ENCODE peak calls at places on chromosome 4, in four cellular contexts. One of them, this sample, is unnamed. For H3K36me3, the result is how much of the 10 kb centered on the place peaks cover.

GRCh38 chr4:78656968-78657445 is 105.4 kb downstream of the ANXA3 start:
- DNase-seq in fibroblast of lung: peak
- DNase-seq in GM23338: no peak
- DNase-seq in mammary epithelial cell: no peak
- DNase-seq in this sample: peak

GRCh38 chr4:119261986-119262385 is 49.5 kb downstream of the USP53 start:
- DNase-seq in fibroblast of lung: no peak
- DNase-seq in GM23338: no peak
- DNase-seq in mammary epithelial cell: no peak
- DNase-seq in this sample: no peak

GRCh38 chr4:94665500-94666398 is 92.0 kb upstream of the BMPR1B start:
- DNase-seq in mammary epithelial cell: no peak
- DNase-seq in fibroblast of lung: no peak
- DNase-seq in GM23338: no peak
- DNase-seq in this sample: no peak

GRCh38 chr4:174244441-174244840 is 39.0 kb downstream of the FBXO8 start:
- DNase-seq in fibroblast of lung: peak
- DNase-seq in GM23338: no peak
- DNase-seq in mammary epithelial cell: peak
- DNase-seq in this sample: no peak

GRCh38 chr4:1290165-1290977 is 680 bp downstream of the MAEA start:
- DNase-seq in fibroblast of lung: no peak
- DNase-seq in GM23338: no peak
- DNase-seq in mammary epithelial cell: peak
- DNase-seq in this sample: peak

GRCh38 chr4:139416073-139416673 is 37.7 kb upstream of the RAB33B start:
- DNase-seq in mammary epithelial cell: no peak
- DNase-seq in GM23338: peak
- DNase-seq in fibroblast of lung: peak
- DNase-seq in this sample: peak

GRCh38 chr4:75434105-75434504 is 80.1 kb downstream of the RCHY1 start:
- DNase-seq in GM23338: no peak
- DNase-seq in mammary epithelial cell: no peak
- DNase-seq in fibroblast of lung: no peak
- DNase-seq in this sample: no peak

GRCh38 chr4:124459922-124460301 is 252.6 kb downstream of the ANKRD50 start:
- DNase-seq in fibroblast of lung: no peak
- DNase-seq in GM23338: peak
- DNase-seq in mammary epithelial cell: no peak
- DNase-seq in this sample: no peak

GRCh38 chr4:36010531-36010930 is 233.8 kb downstream of the ARAP2 start:
- DNase-seq in GM23338: no peak
- DNase-seq in fibroblast of lung: peak
- DNase-seq in mammary epithelial cell: no peak
- DNase-seq in this sample: no peak

GRCh38 chr4:86032476-86033022 is 327.3 kb downstream of the MAPK10 start:
- DNase-seq in mammary epithelial cell: peak
- DNase-seq in GM23338: no peak
- DNase-seq in fibroblast of lung: peak
- DNase-seq in this sample: no peak

GRCh38 chr4:26873391-26874026 is 12.9 kb downstream of the STIM2 start:
- DNase-seq in GM23338: no peak
- DNase-seq in mammary epithelial cell: no peak
- DNase-seq in fibroblast of lung: no peak
- DNase-seq in this sample: no peak

GRCh38 chr4:119314356-119314755 is 7.6 kb downstream of the FABP2 start:
- DNase-seq in fibroblast of lung: peak
- DNase-seq in GM23338: peak
- DNase-seq in mammary epithelial cell: peak
- DNase-seq in this sample: peak

GRCh38 chr4:172202480-172203076 is 389.4 kb downstream of the GALNTL6 start:
- DNase-seq in GM23338: peak
- DNase-seq in mammary epithelial cell: no peak
- DNase-seq in fibroblast of lung: peak
- DNase-seq in this sample: peak

GRCh38 chr4:25437951-25438350 is 60.9 kb downstream of the ANAPC4 start:
- DNase-seq in mammary epithelial cell: no peak
- DNase-seq in GM23338: no peak
- DNase-seq in fibroblast of lung: no peak
- DNase-seq in this sample: no peak

GRCh38 chr4:139833131-139833930 is 167.7 kb downstream of the MGST2 start:
- DNase-seq in fibroblast of lung: no peak
- DNase-seq in GM23338: peak
- DNase-seq in mammary epithelial cell: no peak
- DNase-seq in this sample: no peak

GRCh38 chr4:182216005-182216404 is 27.2 kb upstream of the TENM3 start:
- DNase-seq in GM23338: no peak
- DNase-seq in fibroblast of lung: peak
- DNase-seq in mammary epithelial cell: no peak
- DNase-seq in this sample: no peak

GRCh38 chr4:52203351-52203750 is 152.2 kb downstream of the SPATA18 start:
- DNase-seq in GM23338: no peak
- DNase-seq in fibroblast of lung: no peak
- DNase-seq in mammary epithelial cell: no peak
- DNase-seq in this sample: no peak

GRCh38 chr4:101217353-101218031 is 129.8 kb downstream of the PPP3CA start:
- DNase-seq in fibroblast of lung: peak
- DNase-seq in mammary epithelial cell: no peak
- DNase-seq in GM23338: no peak
- DNase-seq in this sample: no peak

GRCh38 chr4:112069110-112069509 is 76.1 kb upstream of the FAM241A start:
- DNase-seq in mammary epithelial cell: peak
- DNase-seq in fibroblast of lung: peak
- DNase-seq in GM23338: no peak
- DNase-seq in this sample: no peak

GRCh38 chr4:106095408-106095807 is 200.1 kb downstream of the NPNT start:
- DNase-seq in mammary epithelial cell: no peak
- DNase-seq in GM23338: no peak
- DNase-seq in fibroblast of lung: peak
- DNase-seq in this sample: no peak

GRCh38 chr4:138275946-138276621 is 33.9 kb upstream of the SLC7A11 start:
- DNase-seq in mammary epithelial cell: peak
- DNase-seq in fibroblast of lung: peak
- DNase-seq in GM23338: no peak
- DNase-seq in this sample: no peak

GRCh38 chr4:127555106-127555505 is 77.7 kb upstream of the INTU start:
- DNase-seq in fibroblast of lung: no peak
- DNase-seq in mammary epithelial cell: peak
- DNase-seq in GM23338: no peak
- DNase-seq in this sample: no peak

GRCh38 chr4:73127839-73128448 is 58.4 kb upstream of the COX18 start:
- DNase-seq in mammary epithelial cell: no peak
- DNase-seq in GM23338: peak
- DNase-seq in fibroblast of lung: peak
- DNase-seq in this sample: no peak

GRCh38 chr4:129364747-129365452 is 268.9 kb downstream of the C4orf33 start:
- DNase-seq in fibroblast of lung: no peak
- DNase-seq in mammary epithelial cell: no peak
- DNase-seq in GM23338: peak
- DNase-seq in this sample: no peak

GRCh38 chr4:113179996-113180395 is 130.5 kb downstream of the ANK2 start:
- DNase-seq in GM23338: no peak
- DNase-seq in fibroblast of lung: peak
- DNase-seq in mammary epithelial cell: no peak
- DNase-seq in this sample: no peak

DNA sequence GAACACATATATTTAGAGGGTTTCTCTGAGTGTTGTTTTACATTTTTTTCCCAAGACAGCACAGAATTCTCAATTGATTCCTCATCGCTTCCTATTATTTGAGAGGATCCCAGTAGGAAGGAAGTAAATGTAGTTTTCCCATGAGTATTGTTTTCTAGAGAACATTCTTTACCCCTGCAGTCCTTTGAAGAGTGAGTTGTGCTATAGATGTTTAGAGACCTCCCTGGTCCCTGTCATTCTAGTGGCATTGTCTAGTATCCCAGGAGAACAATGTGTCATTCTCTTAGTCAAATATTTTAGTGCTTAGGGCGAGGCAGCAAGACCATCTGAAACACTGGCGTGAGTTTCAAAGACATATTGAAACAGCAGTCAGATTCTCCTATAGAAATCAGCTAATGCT is 32.5 kb downstream of the SORBS2 start:
- DNase-seq in mammary epithelial cell: no peak
- DNase-seq in GM23338: no peak
- DNase-seq in fibroblast of lung: peak
- DNase-seq in this sample: no peak
- H2AFZ ChIP-seq in mammary epithelial cell: no peak
- H2AFZ ChIP-seq in GM23338: no peak
- H2AFZ ChIP-seq in fibroblast of lung: no peak
- H2AFZ ChIP-seq in this sample: no peak

GRCh38 chr4:2728806-2729532 is 27.2 kb downstream of the TNIP2 start:
- DNase-seq in GM23338: no peak
- DNase-seq in mammary epithelial cell: no peak
- DNase-seq in fibroblast of lung: no peak
- DNase-seq in this sample: no peak
- H3K36me3 ChIP-seq in GM23338: under half
- H3K36me3 ChIP-seq in mammary epithelial cell: under half
- H3K36me3 ChIP-seq in fibroblast of lung: under half
- H3K36me3 ChIP-seq in this sample: under half

DNA sequence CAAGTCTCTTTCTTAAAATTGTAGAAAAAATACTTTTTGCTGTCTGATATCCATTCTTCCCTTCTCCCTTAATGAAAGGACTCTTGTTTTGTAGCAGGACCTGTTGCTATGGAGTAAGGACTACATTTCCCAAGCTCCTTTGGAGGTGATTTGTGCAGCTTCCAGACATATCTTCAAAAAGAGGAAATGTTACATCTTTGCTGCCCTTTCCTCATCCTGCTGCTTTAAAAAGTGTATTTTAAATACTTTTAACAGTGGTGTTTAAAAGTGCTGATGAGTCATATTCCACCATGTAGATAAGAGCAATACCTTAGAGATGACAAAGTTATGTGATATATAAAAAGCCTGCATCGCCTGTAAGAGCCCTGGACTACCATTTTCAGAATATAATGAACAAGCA is 98.7 kb downstream of the CFAP299 start:
- DNase-seq in fibroblast of lung: peak
- DNase-seq in mammary epithelial cell: no peak
- DNase-seq in GM23338: peak
- DNase-seq in this sample: no peak
- TF ChIP-seq EZH2 in fibroblast of lung: no peak
- TF ChIP-seq EZH2 in mammary epithelial cell: no peak
- TF ChIP-seq EZH2 in GM23338: no peak
- TF ChIP-seq EZH2 in this sample: no peak

DNA sequence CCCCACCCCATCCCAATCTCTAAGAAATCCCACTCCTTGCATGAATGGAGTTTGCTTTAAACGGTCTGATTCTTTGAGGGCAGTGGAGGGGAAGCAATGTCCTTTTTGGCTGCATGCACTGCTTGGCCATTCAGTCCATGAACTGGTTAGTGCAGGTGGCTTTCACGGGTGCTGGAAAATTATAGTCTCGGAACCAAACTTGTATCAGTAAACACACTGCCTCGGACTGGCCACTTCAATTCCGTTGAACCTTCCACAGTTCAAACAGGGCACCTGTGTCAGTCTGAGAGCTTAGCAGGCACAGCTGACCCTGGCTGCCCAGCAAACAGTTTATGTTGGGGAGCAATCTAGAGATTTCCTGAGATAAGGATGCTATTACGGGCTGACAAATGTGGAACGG is 255.6 kb downstream of the DHX15 start:
- DNase-seq in GM23338: no peak
- DNase-seq in fibroblast of lung: peak
- DNase-seq in mammary epithelial cell: no peak
- DNase-seq in this sample: no peak
- H2AFZ ChIP-seq in GM23338: no peak
- H2AFZ ChIP-seq in fibroblast of lung: no peak
- H2AFZ ChIP-seq in mammary epithelial cell: no peak
- H2AFZ ChIP-seq in this sample: no peak

GRCh38 chr4:17491196-17491595 is 20.7 kb downstream of the QDPR start:
- DNase-seq in mammary epithelial cell: no peak
- DNase-seq in fibroblast of lung: no peak
- DNase-seq in GM23338: no peak
- DNase-seq in this sample: no peak
- H3K36me3 ChIP-seq in mammary epithelial cell: under half
- H3K36me3 ChIP-seq in fibroblast of lung: under half
- H3K36me3 ChIP-seq in GM23338: under half
- H3K36me3 ChIP-seq in this sample: under half

This sample was measured in MM.1S.